ENCODE peak calls at places on chromosomes 3 and 15, in nine cellular contexts. P is upper lobe of right lung; G is nucleus accumbens; D is RCC 7860; K is stimulated activated CD8-positive, alpha-beta memory T cell treated with anti-CD3 and anti-CD28 coated beads, Interleukin-7, amount 100 ng/mL, for 24 hours; C is A172; H is GM23338; U is AG08396; W is EL. Z is an unnamed sample.

GRCh38 chr15:84658788-84659411 is 901 bp upstream of the NMB start:
- DNase-seq in P (no peak), G (no peak), D (no peak), K (no peak), C (no peak), H (no peak), U (no peak), W (no peak), Z (no peak)

GRCh38 chr15:80483656-80484055 is 79.5 kb downstream of the ARNT2 start:
- DNase-seq in P (no peak), G (no peak), D (no peak), K (no peak), C (no peak), H (no peak), U (no peak), W (no peak), Z (no peak)

GRCh38 chr3:147989344-147989743 is 580.2 kb downstream of the ZIC1 start:
- DNase-seq in P (no peak), G (no peak), D (no peak), K (no peak), C (no peak), H (no peak), U (no peak), W (no peak), Z (no peak)

GRCh38 chr15:93948728-93949127 is 282.6 kb upstream of the MCTP2 start:
- DNase-seq in P (no peak), G (no peak), D (no peak), K (no peak), C (no peak), H (no peak), U (no peak), W (no peak), Z (no peak)

GRCh38 chr3:122923611-122924010 is 104.0 kb downstream of the SEMA5B start:
- DNase-seq in P (no peak), G (no peak), D (no peak), K (no peak), C (no peak), H (no peak), U (no peak), W (no peak), Z (no peak)

GRCh38 chr3:23944007-23944760 is 902 bp upstream of the NR1D2 start:
- DNase-seq in P (no peak), G (no peak), D (no peak), K (no peak), C (no peak), H (no peak), U (no peak), W (no peak), Z (no peak)

GRCh38 chr3:27591811-27592210 is 107.6 kb upstream of the SLC4A7 start:
- DNase-seq in P (no peak), G (no peak), D (no peak), K (no peak), C (no peak), H (no peak), U (no peak), W (no peak), Z (peak)

GRCh38 chr3:9809615-9810356 is at the start of gene TTLL3:
- DNase-seq in P (peak), G (peak), D (peak), K (no peak), C (no peak), H (peak), U (peak), W (peak), Z (peak)

GRCh38 chr3:148883163-148883562 is 18.1 kb downstream of the CPA3 start:
- DNase-seq in P (no peak), G (no peak), D (no peak), K (no peak), C (no peak), H (no peak), U (no peak), W (no peak), Z (no peak)

GRCh38 chr15:33083232-33084006 is 111.1 kb downstream of the FMN1 start:
- DNase-seq in P (no peak), G (no peak), D (peak), K (no peak), C (peak), H (peak), U (no peak), W (peak), Z (peak)

GRCh38 chr15:79086814-79087213 is 3.8 kb downstream of the RASGRF1 start:
- DNase-seq in P (peak), G (no peak), D (no peak), K (no peak), C (no peak), H (no peak), U (no peak), W (no peak), Z (no peak)

GRCh38 chr3:104628185-104628789 is 738.4 kb upstream of the ALCAM start:
- DNase-seq in P (no peak), G (no peak), D (peak), K (no peak), C (peak), H (peak), U (peak), W (peak), Z (peak)

GRCh38 chr15:90838066-90838465 is 30.3 kb upstream of the FURIN start:
- DNase-seq in P (no peak), G (no peak), D (no peak), K (peak), C (no peak), H (no peak), U (no peak), W (no peak), Z (no peak)

GRCh38 chr3:159486580-159486979 is 502.1 kb upstream of the IL12A start:
- DNase-seq in P (no peak), G (no peak), D (peak), K (no peak), C (no peak), H (peak), U (peak), W (no peak), Z (no peak)

GRCh38 chr3:196440041-196440537 is 7.9 kb upstream of the UBXN7 start:
- DNase-seq in P (no peak), G (no peak), D (no peak), K (no peak), C (no peak), H (no peak), U (no peak), W (peak), Z (peak)

GRCh38 chr3:148360046-148360445 is 337.7 kb upstream of the AGTR1 start:
- DNase-seq in P (no peak), G (no peak), D (no peak), K (no peak), C (no peak), H (no peak), U (peak), W (peak), Z (peak)

GRCh38 chr3:63043631-63044030 is 168.4 kb upstream of the CADPS start:
- DNase-seq in P (no peak), G (no peak), D (no peak), K (no peak), C (no peak), H (no peak), U (no peak), W (no peak), Z (peak)